ENCODE peak calls at places on chromosomes 13 and 19, in five cellular contexts. One of them, this sample, is unnamed.
A peak's percentile ranks its signal among the peaks of the same experiment; 100 is the strongest.

GRCh38 chr13:42561752-42562467 is 12.0 kb upstream of the TNFSF11 start:
- DNase-seq in KG1: no peak
- DNase-seq in cerebellum: no peak
- DNase-seq in mucosa of descending colon: no peak
- DNase-seq in NCI-H1417 treated with DMSO at 0.1 percent for 48 hours: no peak
- DNase-seq in this sample: no peak

GRCh38 chr13:30149248-30149647 is 158.1 kb downstream of the KATNAL1 start:
- DNase-seq in KG1: no peak
- DNase-seq in cerebellum: no peak
- DNase-seq in mucosa of descending colon: no peak
- DNase-seq in NCI-H1417 treated with DMSO at 0.1 percent for 48 hours: no peak
- DNase-seq in this sample: no peak

GRCh38 chr13:52319876-52320275 is 86.1 kb downstream of the THSD1 start:
- DNase-seq in KG1: no peak
- DNase-seq in cerebellum: no peak
- DNase-seq in mucosa of descending colon: no peak
- DNase-seq in NCI-H1417 treated with DMSO at 0.1 percent for 48 hours: no peak
- DNase-seq in this sample: no peak

GRCh38 chr13:106484084-106484754 is 51.2 kb downstream of the EFNB2 start:
- DNase-seq in KG1: no peak
- DNase-seq in cerebellum: no peak
- DNase-seq in mucosa of descending colon: no peak
- DNase-seq in NCI-H1417 treated with DMSO at 0.1 percent for 48 hours: no peak
- DNase-seq in this sample: no peak

GRCh38 chr13:75399168-75399878 is 82.6 kb downstream of the TBC1D4 start:
- DNase-seq in KG1: no peak
- DNase-seq in cerebellum: no peak
- DNase-seq in mucosa of descending colon: no peak
- DNase-seq in NCI-H1417 treated with DMSO at 0.1 percent for 48 hours: no peak
- DNase-seq in this sample: no peak

GRCh38 chr13:84821261-84821660 is 939.0 kb upstream of the SLITRK1 start:
- DNase-seq in KG1: no peak
- DNase-seq in cerebellum: no peak
- DNase-seq in mucosa of descending colon: no peak
- DNase-seq in NCI-H1417 treated with DMSO at 0.1 percent for 48 hours: no peak
- DNase-seq in this sample: no peak

GRCh38 chr19:2207991-2208860 is 27.9 kb downstream of the PLEKHJ1 start:
- DNase-seq in KG1: no peak
- DNase-seq in cerebellum: no peak
- DNase-seq in mucosa of descending colon: peak; percentile 81
- DNase-seq in NCI-H1417 treated with DMSO at 0.1 percent for 48 hours: no peak
- DNase-seq in this sample: no peak

GRCh38 chr13:50916701-50917184 is 7.2 kb downstream of the RNASEH2B start:
- DNase-seq in KG1: peak; percentile 73
- DNase-seq in cerebellum: no peak
- DNase-seq in mucosa of descending colon: peak; percentile 34
- DNase-seq in NCI-H1417 treated with DMSO at 0.1 percent for 48 hours: no peak
- DNase-seq in this sample: peak; percentile 99

GRCh38 chr19:16381756-16382401 is 57.3 kb downstream of the KLF2 start:
- DNase-seq in KG1: no peak
- DNase-seq in cerebellum: no peak
- DNase-seq in mucosa of descending colon: no peak
- DNase-seq in NCI-H1417 treated with DMSO at 0.1 percent for 48 hours: no peak
- DNase-seq in this sample: no peak

GRCh38 chr19:46772170-46773017 is 16.0 kb downstream of the SLC1A5 start:
- DNase-seq in KG1: no peak
- DNase-seq in cerebellum: no peak
- DNase-seq in mucosa of descending colon: no peak
- DNase-seq in NCI-H1417 treated with DMSO at 0.1 percent for 48 hours: no peak
- DNase-seq in this sample: no peak

GRCh38 chr13:77868717-77869116 is 49.9 kb downstream of the EDNRB start:
- DNase-seq in KG1: no peak
- DNase-seq in cerebellum: no peak
- DNase-seq in mucosa of descending colon: no peak
- DNase-seq in NCI-H1417 treated with DMSO at 0.1 percent for 48 hours: no peak
- DNase-seq in this sample: no peak

GRCh38 chr13:30874111-30874510 is 32.0 kb upstream of the MEDAG start:
- DNase-seq in KG1: no peak
- DNase-seq in cerebellum: no peak
- DNase-seq in mucosa of descending colon: no peak
- DNase-seq in NCI-H1417 treated with DMSO at 0.1 percent for 48 hours: no peak
- DNase-seq in this sample: no peak

GRCh38 chr13:110557610-110558305 is 3.8 kb downstream of the RAB20 start:
- DNase-seq in KG1: no peak
- DNase-seq in cerebellum: no peak
- DNase-seq in mucosa of descending colon: no peak
- DNase-seq in NCI-H1417 treated with DMSO at 0.1 percent for 48 hours: no peak
- DNase-seq in this sample: no peak

GRCh38 chr13:48233886-48234488 is 981 bp downstream of the ITM2B start:
- DNase-seq in KG1: no peak
- DNase-seq in cerebellum: no peak
- DNase-seq in mucosa of descending colon: no peak
- DNase-seq in NCI-H1417 treated with DMSO at 0.1 percent for 48 hours: no peak
- DNase-seq in this sample: no peak

GRCh38 chr19:57615346-57615745 is 1.3 kb downstream of the ZNF134 start:
- DNase-seq in KG1: no peak
- DNase-seq in cerebellum: no peak
- DNase-seq in mucosa of descending colon: no peak
- DNase-seq in NCI-H1417 treated with DMSO at 0.1 percent for 48 hours: no peak
- DNase-seq in this sample: no peak

GRCh38 chr13:106047859-106048258 is 487.6 kb downstream of the EFNB2 start:
- DNase-seq in KG1: no peak
- DNase-seq in cerebellum: no peak
- DNase-seq in mucosa of descending colon: no peak
- DNase-seq in NCI-H1417 treated with DMSO at 0.1 percent for 48 hours: no peak
- DNase-seq in this sample: no peak

GRCh38 chr19:18006895-18007604 is 920 bp upstream of the ARRDC2 start:
- DNase-seq in KG1: peak; percentile 10
- DNase-seq in cerebellum: peak; percentile 75
- DNase-seq in mucosa of descending colon: peak; percentile 90
- DNase-seq in NCI-H1417 treated with DMSO at 0.1 percent for 48 hours: no peak
- DNase-seq in this sample: no peak

GRCh38 chr13:102688306-102688973 is 6.4 kb downstream of the METTL21C start:
- DNase-seq in KG1: no peak
- DNase-seq in cerebellum: no peak
- DNase-seq in mucosa of descending colon: no peak
- DNase-seq in NCI-H1417 treated with DMSO at 0.1 percent for 48 hours: no peak
- DNase-seq in this sample: no peak

GRCh38 chr13:44132710-44133109 is 240.9 kb upstream of the SERP2 start:
- DNase-seq in KG1: no peak
- DNase-seq in cerebellum: no peak
- DNase-seq in mucosa of descending colon: peak; percentile 24
- DNase-seq in NCI-H1417 treated with DMSO at 0.1 percent for 48 hours: no peak
- DNase-seq in this sample: no peak

GRCh38 chr19:38004505-38005223 is 97.7 kb downstream of the SIPA1L3 start:
- DNase-seq in KG1: no peak
- DNase-seq in cerebellum: peak; percentile 96
- DNase-seq in mucosa of descending colon: peak; percentile 63
- DNase-seq in NCI-H1417 treated with DMSO at 0.1 percent for 48 hours: no peak
- DNase-seq in this sample: peak; percentile 87

GRCh38 chr13:47539317-47539716 is 461.8 kb downstream of the SUCLA2 start:
- DNase-seq in KG1: no peak
- DNase-seq in cerebellum: no peak
- DNase-seq in mucosa of descending colon: no peak
- DNase-seq in NCI-H1417 treated with DMSO at 0.1 percent for 48 hours: no peak
- DNase-seq in this sample: no peak

GRCh38 chr19:1656988-1657536 is 4.6 kb upstream of the TCF3 start:
- DNase-seq in KG1: no peak
- DNase-seq in cerebellum: no peak
- DNase-seq in mucosa of descending colon: no peak
- DNase-seq in NCI-H1417 treated with DMSO at 0.1 percent for 48 hours: no peak
- DNase-seq in this sample: no peak

GRCh38 chr19:24032651-24033050 is 54.3 kb upstream of the ZNF254 start:
- DNase-seq in KG1: no peak
- DNase-seq in cerebellum: no peak
- DNase-seq in mucosa of descending colon: peak; percentile 16
- DNase-seq in NCI-H1417 treated with DMSO at 0.1 percent for 48 hours: no peak
- DNase-seq in this sample: no peak

GRCh38 chr19:51594774-51595109 is 23.7 kb downstream of the ZNF175 start:
- DNase-seq in KG1: no peak
- DNase-seq in cerebellum: peak; percentile 7
- DNase-seq in mucosa of descending colon: no peak
- DNase-seq in NCI-H1417 treated with DMSO at 0.1 percent for 48 hours: no peak
- DNase-seq in this sample: no peak

GRCh38 chr19:2478324-2478755 is 2.4 kb downstream of the GADD45B start:
- DNase-seq in KG1: peak; percentile 40
- DNase-seq in cerebellum: no peak
- DNase-seq in mucosa of descending colon: peak; percentile 78
- DNase-seq in NCI-H1417 treated with DMSO at 0.1 percent for 48 hours: no peak
- DNase-seq in this sample: peak; percentile 95

GRCh38 chr13:20390526-20391175 is 135.0 kb downstream of the CRYL1 start:
- DNase-seq in KG1: no peak
- DNase-seq in cerebellum: no peak
- DNase-seq in mucosa of descending colon: no peak
- DNase-seq in NCI-H1417 treated with DMSO at 0.1 percent for 48 hours: no peak
- DNase-seq in this sample: no peak

GRCh38 chr19:52524086-52524485 is 3.4 kb upstream of the ZNF808 start:
- DNase-seq in KG1: no peak
- DNase-seq in cerebellum: no peak
- DNase-seq in mucosa of descending colon: no peak
- DNase-seq in NCI-H1417 treated with DMSO at 0.1 percent for 48 hours: no peak
- DNase-seq in this sample: no peak

GRCh38 chr19:48613024-48613851 is 1.6 kb downstream of the FAM83E start:
- DNase-seq in KG1: no peak
- DNase-seq in cerebellum: peak; percentile 68
- DNase-seq in mucosa of descending colon: peak; percentile 71
- DNase-seq in NCI-H1417 treated with DMSO at 0.1 percent for 48 hours: no peak
- DNase-seq in this sample: no peak

GRCh38 chr19:1213391-1214286 is 8.1 kb downstream of the STK11 start:
- DNase-seq in KG1: no peak
- DNase-seq in cerebellum: peak; percentile 72
- DNase-seq in mucosa of descending colon: peak; percentile 79
- DNase-seq in NCI-H1417 treated with DMSO at 0.1 percent for 48 hours: no peak
- DNase-seq in this sample: peak; percentile 69

GRCh38 chr13:112700291-112701060 is 10.6 kb downstream of the ATP11A start:
- DNase-seq in KG1: no peak
- DNase-seq in cerebellum: no peak
- DNase-seq in mucosa of descending colon: no peak
- DNase-seq in NCI-H1417 treated with DMSO at 0.1 percent for 48 hours: no peak
- DNase-seq in this sample: no peak

This sample was measured in GF-D8.